ENCODE peak calls at places on chromosomes 1 and 21, in four cellular contexts. L, O, Q and D are unnamed samples.

GRCh38 chr1:197774691-197775281 is 494 bp downstream of the DENND1B start:
- DNase-seq in L (peak), O (peak), Q (peak), D (peak)

GRCh38 chr21:38498057-38498833 is at the start of gene ERG:
- DNase-seq in L (no peak), O (no peak), Q (no peak), D (no peak)

GRCh38 chr1:2228684-2229031 is 539 bp downstream of the SKI start:
- DNase-seq in L (peak), O (peak), Q (no peak), D (no peak)

GRCh38 chr1:3668585-3669300 is 16.4 kb downstream of the TP73 start:
- DNase-seq in L (peak), O (peak), Q (peak), D (peak)

GRCh38 chr1:240293706-240294105 is 202.0 kb downstream of the FMN2 start:
- DNase-seq in L (no peak), O (no peak), Q (no peak), D (no peak)

GRCh38 chr1:214352838-214353237 is 71.9 kb downstream of the SMYD2 start:
- DNase-seq in L (no peak), O (no peak), Q (no peak), D (no peak)

GRCh38 chr21:18387994-18388393 is 15.6 kb downstream of the TMPRSS15 start:
- DNase-seq in L (no peak), O (no peak), Q (no peak), D (no peak)

GRCh38 chr1:168032048-168032447 is 95.2 kb upstream of the MPC2 start:
- DNase-seq in L (no peak), O (no peak), Q (no peak), D (no peak)

DNA sequence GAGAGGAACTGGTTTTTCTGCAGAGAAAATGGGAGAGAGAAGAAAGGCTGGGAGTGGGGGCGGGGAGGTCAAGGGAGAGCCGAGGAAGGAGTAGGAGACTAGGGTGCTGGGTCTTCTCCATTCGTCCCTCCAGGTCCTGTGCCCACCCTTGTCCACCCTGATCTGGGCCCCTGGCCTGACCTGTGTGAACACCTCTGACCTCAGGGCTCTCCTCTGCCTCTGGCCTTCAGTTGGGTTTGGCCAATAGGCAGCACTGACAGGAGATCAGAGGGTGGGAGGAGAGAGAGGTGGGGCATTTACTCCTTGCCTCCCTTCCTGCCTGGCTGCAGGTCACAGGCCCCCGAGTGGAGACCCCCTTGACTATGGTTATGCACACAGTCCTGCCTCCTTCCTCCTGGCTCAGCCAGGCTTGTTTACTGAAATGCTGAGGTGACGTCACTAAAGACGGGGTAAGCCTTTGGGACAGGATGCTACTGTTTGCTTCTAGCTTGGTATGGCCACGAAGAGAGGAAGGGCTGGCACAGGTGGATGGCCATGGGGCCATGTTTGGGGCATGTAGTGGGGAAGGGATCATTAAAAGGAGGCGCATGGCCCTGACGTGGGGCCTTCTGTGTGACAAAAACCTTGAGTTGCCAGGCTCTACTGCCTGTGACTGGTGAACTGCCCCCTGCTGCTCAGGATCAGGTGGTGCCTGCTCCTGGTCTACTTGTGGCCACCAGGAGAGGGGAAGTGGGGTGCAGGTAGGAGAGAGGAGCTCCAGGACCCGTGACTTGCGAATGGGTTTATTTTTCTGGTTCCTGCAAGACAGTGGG is 248.7 kb upstream of the CSF3R start:
- DNase-seq in L (no peak), O (no peak), Q (peak), D (no peak)
- TF ChIP-seq CTCF in L (no peak), O (peak), Q (no peak), D (no peak)

DNA sequence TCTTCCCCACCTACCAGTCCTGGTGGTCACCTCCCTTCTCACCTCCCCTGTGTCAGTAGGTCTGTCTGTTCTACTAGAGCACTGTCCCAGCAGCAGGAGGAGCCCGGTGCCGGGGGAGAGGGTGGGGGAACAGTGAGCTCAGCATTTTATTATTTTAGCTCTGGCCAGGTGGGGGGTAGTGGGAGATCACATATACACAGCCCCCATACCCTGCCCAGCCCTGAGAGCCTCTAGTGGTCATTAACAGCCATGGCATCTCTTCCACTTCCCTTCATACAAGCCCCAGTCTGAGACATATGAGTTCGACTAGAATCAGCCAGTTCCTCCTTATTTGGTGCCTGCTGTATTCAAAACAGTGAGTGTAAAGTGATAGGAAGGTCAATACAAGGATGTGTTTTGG is at the start of gene TMOD4:
- DNase-seq in L (peak), O (no peak), Q (peak), D (no peak)
- TF ChIP-seq CTCF in L (peak), O (peak), Q (peak), D (peak)

DNA sequence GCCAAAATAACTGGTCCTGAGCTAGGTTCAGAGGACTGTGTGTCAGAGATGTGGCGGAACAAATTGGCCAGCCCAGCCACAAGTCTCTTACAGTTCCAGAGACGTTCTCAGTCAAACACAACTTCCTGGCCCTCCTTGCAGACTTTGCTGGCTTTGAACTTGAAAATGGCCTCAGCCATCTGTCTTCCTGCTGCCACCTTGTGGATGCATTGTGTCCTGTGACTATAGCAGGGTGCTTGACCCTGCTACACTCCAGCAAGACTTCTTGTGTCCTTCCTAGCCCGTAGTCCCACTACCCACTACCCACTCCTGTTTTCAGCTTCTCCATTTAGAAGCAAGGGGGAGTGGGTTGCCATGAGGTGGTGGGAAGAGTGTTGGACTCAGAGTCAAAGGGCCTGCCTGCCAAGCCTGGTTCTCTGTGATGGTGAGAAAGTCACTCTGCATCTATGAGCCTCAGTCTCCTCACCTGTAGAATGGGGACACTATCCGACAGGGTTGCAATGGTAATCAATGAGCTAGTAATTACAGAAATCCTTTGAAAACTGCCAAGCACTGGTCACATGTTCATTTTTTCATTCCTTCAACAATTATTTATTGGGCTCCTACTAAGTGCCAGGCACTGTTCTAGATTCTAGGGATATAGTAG is 109.9 kb downstream of the IGSF21 start:
- DNase-seq in L (peak), O (peak), Q (peak), D (peak)
- TF ChIP-seq CTCF in L (peak), O (peak), Q (peak), D (no peak)

GRCh38 chr21:35603471-35603870 is 456.9 kb downstream of the SETD4 start:
- DNase-seq in L (no peak), O (no peak), Q (no peak), D (no peak)
- TF ChIP-seq CTCF in L (no peak), O (peak), Q (no peak), D (no peak)

DNA sequence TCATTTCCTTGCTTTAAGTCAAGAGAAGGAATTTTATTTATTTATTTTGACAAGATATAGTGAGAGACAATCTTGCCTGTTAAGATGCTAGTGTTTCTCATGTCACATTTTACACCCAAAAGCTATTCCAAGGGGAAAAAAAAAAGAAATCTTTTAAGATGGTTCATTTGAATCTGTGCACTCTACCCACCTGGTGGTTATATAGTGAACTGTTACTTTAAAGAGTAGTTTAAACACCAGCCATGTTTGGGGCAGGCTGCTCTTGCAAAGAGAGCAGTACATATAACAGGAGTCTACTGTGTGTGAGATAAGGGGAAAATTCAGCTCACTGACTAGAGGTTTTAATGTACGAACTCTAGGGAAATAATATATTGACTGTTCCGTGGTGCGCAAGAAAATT is 3.3 kb upstream of the ELAVL4 start:
- DNase-seq in L (no peak), O (peak), Q (no peak), D (no peak)
- TF ChIP-seq CTCF in L (no peak), O (peak), Q (no peak), D (no peak)